ENCODE peak calls at places on chromosomes 6 and 20, in nine cellular contexts. P is ascending aorta; O is lower leg skin; T is heart left ventricle; H is Peyer's patch; M is psoas muscle; C is GM23248; B is CD8-positive, alpha-beta T cell; Y is A549. K is an unnamed sample.

GRCh38 chr6:21953831-21954801 is 342.7 kb downstream of the PRL start:
- DNase-seq in P (no peak), O (no peak), T (peak), H (peak), M (no peak), C (peak), B (no peak), Y (no peak), K (no peak)

GRCh38 chr20:19012671-19013070 is 199.1 kb downstream of the SCP2D1 start:
- DNase-seq in P (peak), O (no peak), T (no peak), H (no peak), M (no peak), C (peak), B (no peak), Y (no peak), K (no peak)

GRCh38 chr20:47466704-47467459 is 34.8 kb upstream of the NCOA3 start:
- DNase-seq in P (no peak), O (no peak), T (no peak), H (no peak), M (no peak), C (no peak), B (no peak), Y (no peak), K (no peak)

GRCh38 chr20:62351469-62352401 is 15.4 kb downstream of the LAMA5 start:
- DNase-seq in P (no peak), O (no peak), T (no peak), H (no peak), M (peak), C (no peak), B (no peak), Y (no peak), K (no peak)

GRCh38 chr6:7338031-7338430 is 25.0 kb upstream of the SSR1 start:
- DNase-seq in P (no peak), O (no peak), T (no peak), H (no peak), M (no peak), C (peak), B (no peak), Y (no peak), K (no peak)

GRCh38 chr6:9225441-9225871 is 790.1 kb upstream of the SLC35B3 start:
- DNase-seq in P (no peak), O (peak), T (no peak), H (no peak), M (no peak), C (peak), B (no peak), Y (no peak), K (no peak)

GRCh38 chr20:3101737-3102574 is 17.4 kb upstream of the AVP start:
- DNase-seq in P (no peak), O (no peak), T (no peak), H (no peak), M (no peak), C (no peak), B (peak), Y (no peak), K (no peak)

GRCh38 chr6:37965964-37966676 is 146.6 kb downstream of the ZFAND3 start:
- DNase-seq in P (no peak), O (no peak), T (no peak), H (no peak), M (no peak), C (peak), B (no peak), Y (no peak), K (no peak)

GRCh38 chr6:15409301-15410125 is 163.6 kb downstream of the JARID2 start:
- DNase-seq in P (no peak), O (no peak), T (no peak), H (no peak), M (no peak), C (no peak), B (no peak), Y (no peak), K (no peak)

GRCh38 chr6:93193868-93194267 is 225.5 kb downstream of the EPHA7 start:
- DNase-seq in P (no peak), O (no peak), T (no peak), H (no peak), M (no peak), C (no peak), B (no peak), Y (no peak), K (no peak)

GRCh38 chr20:11777861-11778570 is 139.7 kb upstream of the BTBD3 start:
- DNase-seq in P (no peak), O (no peak), T (no peak), H (no peak), M (no peak), C (peak), B (no peak), Y (no peak), K (no peak)
- H3K4me3 ChIP-seq in P (no peak), O (no peak), T (peak), H (no peak), M (peak), C (peak), B (no peak), Y (peak), K (peak)

DNA sequence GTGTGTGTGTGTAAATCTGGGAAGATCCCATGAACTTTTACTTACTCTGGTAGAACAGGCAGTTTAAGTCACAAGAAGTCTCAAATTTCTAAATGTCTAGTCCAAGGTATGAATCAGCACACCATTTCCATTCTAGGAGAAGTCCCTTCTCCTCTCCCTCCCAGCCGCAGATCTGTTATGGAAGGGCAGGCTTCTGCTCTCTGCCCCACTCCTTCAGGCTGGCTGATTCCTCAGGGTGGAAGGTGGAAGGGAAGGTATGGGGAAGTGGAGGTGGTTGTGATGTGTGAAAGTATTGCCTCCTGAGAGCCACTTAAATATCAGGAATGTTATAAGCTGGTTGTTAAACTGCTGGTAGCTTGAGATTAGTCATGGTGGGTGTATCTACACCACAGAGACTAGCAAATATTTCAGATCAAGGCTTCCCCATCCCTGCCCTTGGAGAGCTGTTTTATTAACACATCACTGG is 44.5 kb upstream of the LAMA4 start:
- DNase-seq in P (no peak), O (no peak), T (no peak), H (no peak), M (no peak), C (peak), B (no peak), Y (peak), K (no peak)
- H3K4me3 ChIP-seq in P (no peak), O (no peak), T (no peak), H (no peak), M (no peak), C (peak), B (no peak), Y (no peak), K (no peak)

GRCh38 chr20:51692806-51693400 is 75.3 kb downstream of the ATP9A start:
- DNase-seq in P (no peak), O (no peak), T (no peak), H (no peak), M (no peak), C (no peak), B (no peak), Y (no peak), K (no peak)

GRCh38 chr20:51698252-51698651 is 69.9 kb downstream of the ATP9A start:
- DNase-seq in P (no peak), O (no peak), T (no peak), H (no peak), M (no peak), C (no peak), B (no peak), Y (no peak), K (no peak)

GRCh38 chr20:51696304-51697118 is 71.7 kb downstream of the ATP9A start:
- DNase-seq in P (no peak), O (no peak), T (no peak), H (no peak), M (no peak), C (peak), B (no peak), Y (no peak), K (no peak)

GRCh38 chr20:51697119-51697826 is 70.9 kb downstream of the ATP9A start:
- DNase-seq in P (peak), O (no peak), T (no peak), H (no peak), M (no peak), C (no peak), B (no peak), Y (no peak), K (no peak)

GRCh38 chr20:51695574-51696303 is 72.5 kb downstream of the ATP9A start:
- DNase-seq in P (no peak), O (no peak), T (no peak), H (no peak), M (no peak), C (peak), B (no peak), Y (peak), K (no peak)
- H3K4me3 ChIP-seq in P (no peak), O (no peak), T (no peak), H (no peak), M (no peak), C (peak), B (no peak), Y (no peak), K (no peak)

GRCh38 chr20:4894409-4894808 is 106.9 kb downstream of the SLC23A2 start:
- DNase-seq in P (no peak), O (no peak), T (no peak), H (no peak), M (no peak), C (no peak), B (no peak), Y (no peak), K (no peak)
- H3K4me3 ChIP-seq in P (no peak), O (no peak), T (no peak), H (no peak), M (no peak), C (no peak), B (no peak), Y (no peak), K (no peak)

GRCh38 chr20:10622657-10623418 is 51.0 kb downstream of the JAG1 start:
- DNase-seq in P (peak), O (no peak), T (peak), H (no peak), M (peak), C (peak), B (no peak), Y (no peak), K (no peak)
- H3K4me3 ChIP-seq in P (peak), O (no peak), T (peak), H (no peak), M (no peak), C (peak), B (no peak), Y (no peak), K (peak)

GRCh38 chr6:36838896-36839818 is at the start of gene CPNE5:
- DNase-seq in P (no peak), O (no peak), T (peak), H (no peak), M (no peak), C (peak), B (no peak), Y (no peak), K (no peak)

GRCh38 chr6:36843169-36843568 is 3.9 kb upstream of the CPNE5 start:
- DNase-seq in P (no peak), O (no peak), T (no peak), H (no peak), M (no peak), C (no peak), B (no peak), Y (no peak), K (no peak)

GRCh38 chr6:36841756-36842155 is 2.5 kb upstream of the CPNE5 start:
- DNase-seq in P (no peak), O (no peak), T (no peak), H (no peak), M (no peak), C (no peak), B (no peak), Y (no peak), K (no peak)

GRCh38 chr6:36839819-36840379 is 655 bp upstream of the CPNE5 start:
- DNase-seq in P (peak), O (no peak), T (peak), H (no peak), M (peak), C (peak), B (peak), Y (peak), K (no peak)

GRCh38 chr6:36840471-36841461 is 1.5 kb upstream of the CPNE5 start:
- DNase-seq in P (peak), O (no peak), T (peak), H (no peak), M (peak), C (peak), B (peak), Y (no peak), K (no peak)
- H3K4me3 ChIP-seq in P (peak), O (no peak), T (peak), H (peak), M (peak), C (peak), B (peak), Y (no peak), K (peak)

GRCh38 chr6:152948150-152948768 is 34.6 kb downstream of the FBXO5 start:
- DNase-seq in P (no peak), O (no peak), T (no peak), H (no peak), M (no peak), C (peak), B (no peak), Y (peak), K (no peak)
- H3K4me3 ChIP-seq in P (no peak), O (no peak), T (peak), H (no peak), M (peak), C (peak), B (no peak), Y (no peak), K (peak)

GRCh38 chr6:53054532-53054931 is 10.7 kb upstream of the FBXO9 start:
- DNase-seq in P (no peak), O (no peak), T (no peak), H (no peak), M (no peak), C (no peak), B (no peak), Y (no peak), K (no peak)

GRCh38 chr6:53058388-53058890 is 6.8 kb upstream of the FBXO9 start:
- DNase-seq in P (no peak), O (no peak), T (no peak), H (no peak), M (no peak), C (no peak), B (no peak), Y (no peak), K (no peak)

GRCh38 chr6:53055873-53056272 is 9.3 kb upstream of the FBXO9 start:
- DNase-seq in P (no peak), O (no peak), T (no peak), H (no peak), M (no peak), C (no peak), B (no peak), Y (no peak), K (no peak)

GRCh38 chr6:53059648-53060589 is 5.3 kb upstream of the FBXO9 start:
- DNase-seq in P (no peak), O (no peak), T (no peak), H (no peak), M (no peak), C (peak), B (no peak), Y (no peak), K (no peak)

GRCh38 chr6:53056273-53056672 is 8.9 kb upstream of the FBXO9 start:
- DNase-seq in P (no peak), O (no peak), T (no peak), H (no peak), M (no peak), C (no peak), B (no peak), Y (no peak), K (no peak)
- H3K4me3 ChIP-seq in P (peak), O (no peak), T (no peak), H (no peak), M (no peak), C (no peak), B (no peak), Y (no peak), K (no peak)

GRCh38 chr6:109478222-109478805 is 4.7 kb downstream of the ZBTB24 start:
- DNase-seq in P (no peak), O (no peak), T (no peak), H (no peak), M (no peak), C (peak), B (no peak), Y (no peak), K (no peak)
- H3K4me3 ChIP-seq in P (no peak), O (no peak), T (no peak), H (no peak), M (no peak), C (peak), B (peak), Y (no peak), K (no peak)

K was measured in thoracic aorta.